ENCODE peak calls at places on chromosomes 11 and 22, in four cellular contexts. U is thoracic aorta, Y is fibroblast of the aortic adventitia, K is AG09309. F is an unnamed sample.

GRCh38 chr22:24429411-24430365 is 2.3 kb downstream of the ADORA2A start:
- DNase-seq in Y (peak; percentile 39), K (no peak), U (no peak), F (no peak)

GRCh38 chr11:35381720-35382322 is 37.5 kb downstream of the SLC1A2 start:
- DNase-seq in U (no peak), K (no peak), Y (no peak), F (no peak)

GRCh38 chr11:34162856-34163255 is 57.4 kb downstream of the NAT10 start:
- DNase-seq in K (no peak), Y (no peak), U (no peak), F (no peak)

GRCh38 chr11:134861490-134862107 is 449.6 kb upstream of the B3GAT1 start:
- DNase-seq in Y (no peak), U (no peak), K (no peak), F (no peak)

GRCh38 chr22:48576333-48577013 is 1251.2 kb downstream of the BRD1 start:
- DNase-seq in Y (no peak), U (no peak), K (no peak), F (no peak)

GRCh38 chr11:110710520-110711381 is 1.5 kb downstream of the ARHGAP20 start:
- DNase-seq in Y (peak; percentile 59), U (no peak), K (no peak), F (no peak)

GRCh38 chr11:12677131-12677530 is 2.9 kb downstream of the TEAD1 start:
- DNase-seq in K (no peak), U (no peak), Y (peak; percentile 36), F (no peak)

GRCh38 chr11:76553554-76554476 is 109.0 kb downstream of the EMSY start:
- DNase-seq in Y (no peak), U (no peak), K (no peak), F (no peak)

GRCh38 chr22:46055851-46056168 is 78.8 kb upstream of the WNT7B start:
- DNase-seq in U (no peak), K (no peak), Y (no peak), F (no peak)

GRCh38 chr11:77203901-77204755 is 76.1 kb downstream of the MYO7A start:
- DNase-seq in U (no peak), Y (no peak), K (no peak), F (no peak)

GRCh38 chr11:15157181-15157580 is 42.5 kb downstream of the INSC start:
- DNase-seq in U (no peak), K (peak; percentile 78), Y (peak; percentile 74), F (peak; percentile 79)

GRCh38 chr22:30826670-30827355 is 132.1 kb downstream of the OSBP2 start:
- DNase-seq in U (no peak), Y (no peak), K (no peak), F (no peak)

GRCh38 chr11:9639099-9639498 is 24.8 kb upstream of the SWAP70 start:
- DNase-seq in K (no peak), Y (peak; percentile 10), U (no peak), F (no peak)

GRCh38 chr11:69251639-69252493 is 42.1 kb upstream of the MYEOV start:
- DNase-seq in U (no peak), Y (no peak), K (no peak), F (no peak)

GRCh38 chr22:36332623-36333331 is 55.0 kb downstream of the MYH9 start:
- DNase-seq in K (no peak), U (no peak), Y (peak; percentile 45), F (peak; percentile 77)

GRCh38 chr11:14907411-14908213 is 15.6 kb upstream of the CYP2R1 start:
- DNase-seq in U (peak; percentile 33), Y (peak; percentile 43), K (no peak), F (no peak)

GRCh38 chr11:69003301-69003865 is 9.7 kb downstream of the MRGPRF start:
- DNase-seq in K (no peak), Y (no peak), U (no peak), F (no peak)

GRCh38 chr11:129278586-129279319 is 86.6 kb upstream of the ARHGAP32 start:
- DNase-seq in Y (no peak), K (no peak), U (no peak), F (no peak)

DNA sequence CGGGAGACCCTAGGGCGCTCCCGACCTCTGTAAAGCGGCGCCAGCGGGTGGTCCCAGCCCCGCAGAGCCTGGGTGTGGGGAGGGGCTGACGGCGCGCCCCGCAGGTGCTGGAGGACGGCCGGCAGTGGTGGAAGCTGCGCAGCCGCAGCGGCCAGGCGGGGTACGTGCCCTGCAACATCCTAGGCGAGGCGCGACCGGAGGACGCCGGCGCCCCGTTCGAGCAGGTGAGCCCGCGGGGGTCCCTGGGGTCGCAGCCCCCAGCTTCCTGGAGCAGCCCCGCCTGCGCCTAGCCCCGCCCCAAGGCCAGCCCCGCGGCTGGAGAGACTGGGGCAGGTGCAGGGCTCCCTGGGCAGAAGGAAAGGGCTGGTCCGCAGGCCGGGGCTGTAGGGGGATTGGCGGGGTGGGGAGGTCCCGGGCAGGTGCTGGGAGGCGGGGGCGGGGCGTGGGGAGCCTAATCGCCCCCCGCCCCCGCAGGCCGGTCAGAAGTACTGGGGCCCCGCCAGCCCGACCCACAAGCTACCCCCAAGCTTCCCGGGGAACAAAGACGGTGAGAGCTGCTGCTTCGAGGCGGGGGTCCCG is 19.7 kb downstream of the EPS8L2 start:
- DNase-seq in U (no peak), Y (no peak), K (no peak), F (no peak)
- H3K4me3 ChIP-seq in U (peak overlapping the region; percentile 68), Y (no peak overlapping the region), K (no peak overlapping the region), F (no peak overlapping the region)

GRCh38 chr11:123479048-123479837 is 49.2 kb downstream of the GRAMD1B start:
- DNase-seq in K (no peak), Y (no peak), U (no peak), F (no peak)
- H3K4me3 ChIP-seq in K (no peak overlapping the region), Y (no peak overlapping the region), U (no peak overlapping the region), F (no peak overlapping the region)

GRCh38 chr11:116162541-116163230 is 610.1 kb downstream of the BUD13 start:
- DNase-seq in Y (no peak), K (no peak), U (no peak), F (no peak)

GRCh38 chr11:116164843-116165242 is 607.9 kb downstream of the BUD13 start:
- DNase-seq in K (no peak), U (no peak), Y (no peak), F (no peak)

GRCh38 chr11:116167706-116168458 is 604.9 kb downstream of the BUD13 start:
- DNase-seq in Y (no peak), K (no peak), U (no peak), F (no peak)

GRCh38 chr11:116166788-116167465 is 605.9 kb downstream of the BUD13 start:
- DNase-seq in U (no peak), K (no peak), Y (no peak), F (no peak)

DNA sequence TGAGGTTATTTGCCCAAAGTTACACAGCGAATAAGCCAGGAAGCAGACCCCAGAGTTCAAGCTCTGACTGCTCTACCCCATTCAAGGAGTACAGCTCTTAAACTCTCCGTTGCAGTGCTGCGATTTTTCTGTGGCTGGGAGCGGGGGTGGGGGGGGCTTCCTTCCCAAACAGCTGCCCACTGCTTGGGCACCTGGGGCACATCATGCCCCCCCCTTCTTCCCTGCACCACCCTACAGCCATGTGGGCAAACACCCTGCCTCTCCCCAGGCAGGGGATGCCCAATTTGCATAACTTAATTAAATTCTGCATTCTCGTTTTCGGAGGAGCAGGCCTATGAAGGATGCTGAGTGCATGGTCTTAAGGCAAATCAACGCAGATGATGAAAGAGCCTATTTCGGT is 610.7 kb downstream of the BUD13 start:
- DNase-seq in Y (no peak), K (no peak), U (no peak), F (no peak)
- H3K4me3 ChIP-seq in Y (no peak overlapping the region), K (no peak overlapping the region), U (no peak overlapping the region), F (no peak overlapping the region)

DNA sequence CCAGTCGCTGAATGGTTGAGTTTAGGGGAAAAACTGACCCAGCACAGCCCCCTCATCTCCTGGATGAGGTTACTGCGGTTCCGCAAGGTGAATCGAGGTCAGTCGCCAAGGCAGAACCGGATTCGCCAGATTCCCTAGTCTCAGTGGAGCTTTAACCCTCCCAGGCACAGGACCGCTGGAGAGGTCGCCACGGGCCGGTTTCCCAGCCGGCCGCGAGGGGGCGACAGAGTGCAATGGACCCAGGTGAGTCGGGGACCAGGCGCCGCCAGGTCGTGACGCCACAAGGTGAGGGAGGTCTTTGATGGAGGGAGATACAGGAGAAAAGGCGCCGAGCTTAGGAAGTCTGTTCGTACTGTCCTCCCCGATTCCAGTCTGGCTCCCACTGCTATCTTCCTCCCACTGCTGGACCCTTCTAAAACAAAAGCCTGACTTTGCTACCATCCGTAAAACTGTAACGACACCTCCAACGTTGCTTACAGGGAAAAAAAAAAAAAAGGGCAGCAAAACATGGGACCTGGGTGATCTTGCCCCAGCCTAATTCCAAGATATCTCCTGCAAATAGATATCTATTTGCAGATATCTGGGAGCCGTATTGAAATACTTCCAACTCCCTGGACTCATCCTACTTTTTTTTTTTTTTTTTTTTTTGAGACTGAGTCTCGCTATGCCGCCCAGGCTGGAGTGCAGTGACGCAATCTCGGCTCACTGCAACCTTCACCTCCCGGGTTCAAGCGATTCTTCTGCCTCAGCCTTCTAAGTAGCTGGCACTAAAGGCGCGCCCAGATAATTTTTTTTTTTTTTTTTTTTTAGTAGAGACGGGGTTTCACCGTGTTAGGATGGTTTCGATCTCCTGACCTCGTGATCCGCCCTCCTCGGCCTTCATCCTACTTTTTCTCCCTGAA is 1.4 kb upstream of the GGA1 start:
- DNase-seq in Y (peak; percentile 47), K (no peak), U (no peak), F (no peak)
- H3K4me3 ChIP-seq in Y (peak overlapping the region; percentile 51), K (peak overlapping the region; percentile 19), U (peak overlapping the region; percentile 74), F (peak overlapping the region; percentile 81)

DNA sequence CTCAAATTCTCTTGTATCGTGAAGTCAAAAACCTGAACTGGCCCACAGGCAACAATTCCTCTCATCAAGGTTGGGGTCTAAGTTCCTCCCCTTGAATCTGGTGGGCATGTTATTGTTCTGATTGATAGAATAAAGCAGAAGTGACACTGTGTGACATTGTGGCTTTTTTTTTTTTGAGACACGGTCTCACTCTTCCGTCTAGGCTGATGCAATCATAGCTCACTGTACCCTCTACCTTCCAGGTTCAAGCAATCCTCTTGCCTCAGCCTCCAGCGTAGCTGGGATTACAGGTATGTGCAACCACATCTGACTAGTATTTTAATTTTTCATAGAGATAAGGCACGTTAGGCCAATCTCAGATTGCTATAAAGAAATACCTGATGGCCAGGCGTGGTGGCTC is 8.9 kb upstream of the PELI3 start:
- DNase-seq in Y (no peak), U (no peak), K (no peak), F (no peak)
- H3K4me3 ChIP-seq in Y (no peak overlapping the region), U (no peak overlapping the region), K (no peak overlapping the region), F (no peak overlapping the region)

GRCh38 chr11:122664188-122664587 is 8.7 kb downstream of the UBASH3B start:
- DNase-seq in K (no peak), Y (no peak), U (no peak), F (no peak)
- H3K4me3 ChIP-seq in K (no peak overlapping the region), Y (no peak overlapping the region), U (no peak overlapping the region), F (no peak overlapping the region)

F was measured in skeletal muscle cell.